ENCODE peak calls at places on chromosomes 3 and 15, in nine cellular contexts. Z is HCT116, Q is stomach, N is GM12891, A is endothelial cell of umbilical vein, Y is GM12878, S is transverse colon, O is spleen, K is prostate gland. H is an unnamed sample.

GRCh38 chr15:101016581-101016980 is 97.4 kb downstream of the LRRK1 start:
- DNase-seq in Z (no peak), Q (no peak), N (no peak), A (no peak), Y (no peak), S (peak), O (peak), K (no peak), H (peak)

GRCh38 chr15:57379487-57379886 is 3.2 kb downstream of the CGNL1 start:
- DNase-seq in Z (no peak), Q (no peak), N (no peak), A (no peak), Y (no peak), S (no peak), O (no peak), K (no peak), H (no peak)

GRCh38 chr3:134867277-134867676 is 72.2 kb downstream of the EPHB1 start:
- DNase-seq in Z (no peak), Q (no peak), N (no peak), A (no peak), Y (no peak), S (no peak), O (peak), K (no peak), H (peak)

GRCh38 chr15:68408971-68409370 is 23.0 kb downstream of the ITGA11 start:
- DNase-seq in Z (no peak), Q (peak), N (no peak), A (no peak), Y (no peak), S (no peak), O (peak), K (no peak), H (peak)

GRCh38 chr3:170776887-170777551 is 93.0 kb downstream of the RPL22L1 start:
- DNase-seq in Z (no peak), Q (no peak), N (no peak), A (no peak), Y (no peak), S (no peak), O (no peak), K (no peak), H (no peak)

GRCh38 chr3:10738688-10739372 is 77.2 kb upstream of the SLC6A11 start:
- DNase-seq in Z (peak), Q (peak), N (peak), A (peak), Y (no peak), S (peak), O (peak), K (peak), H (peak)

GRCh38 chr3:55860040-55860439 is 372.9 kb upstream of the WNT5A start:
- DNase-seq in Z (no peak), Q (no peak), N (no peak), A (no peak), Y (no peak), S (no peak), O (no peak), K (no peak), H (no peak)

GRCh38 chr3:10480871-10481378 is 24.5 kb downstream of the ATP2B2 start:
- DNase-seq in Z (no peak), Q (no peak), N (no peak), A (no peak), Y (no peak), S (no peak), O (no peak), K (no peak), H (no peak)

GRCh38 chr3:71930056-71930991 is 145.4 kb upstream of the PROK2 start:
- DNase-seq in Z (peak), Q (no peak), N (peak), A (no peak), Y (no peak), S (no peak), O (no peak), K (no peak), H (no peak)

GRCh38 chr3:163605915-163606314 is 1472.4 kb downstream of the SI start:
- DNase-seq in Z (no peak), Q (no peak), N (no peak), A (no peak), Y (no peak), S (no peak), O (no peak), K (no peak), H (no peak)

GRCh38 chr15:78064544-78064943 is 13.0 kb downstream of the TBC1D2B start:
- DNase-seq in Z (no peak), Q (no peak), N (no peak), A (no peak), Y (no peak), S (no peak), O (no peak), K (no peak), H (no peak)

GRCh38 chr15:98868564-98868963 is 139.0 kb downstream of the PGPEP1L start:
- DNase-seq in Z (no peak), Q (no peak), N (no peak), A (no peak), Y (no peak), S (no peak), O (no peak), K (peak), H (no peak)

GRCh38 chr15:88645171-88646087 is 6.6 kb downstream of the ISG20 start:
- DNase-seq in Z (no peak), Q (peak), N (no peak), A (no peak), Y (no peak), S (no peak), O (peak), K (no peak), H (peak)

GRCh38 chr3:69822501-69822900 is 83.2 kb downstream of the MITF start:
- DNase-seq in Z (no peak), Q (no peak), N (no peak), A (no peak), Y (no peak), S (no peak), O (no peak), K (no peak), H (no peak)

GRCh38 chr3:166444336-166444735 is 607.1 kb upstream of the BCHE start:
- DNase-seq in Z (no peak), Q (no peak), N (no peak), A (no peak), Y (no peak), S (no peak), O (no peak), K (peak), H (no peak)

GRCh38 chr3:148205945-148206845 is 491.5 kb upstream of the AGTR1 start:
- DNase-seq in Z (no peak), Q (no peak), N (no peak), A (no peak), Y (no peak), S (no peak), O (no peak), K (no peak), H (no peak)

GRCh38 chr15:90979582-90979981 is 14.8 kb downstream of the PRC1 start:
- DNase-seq in Z (no peak), Q (no peak), N (no peak), A (no peak), Y (no peak), S (no peak), O (no peak), K (no peak), H (no peak)

GRCh38 chr15:49155110-49155833 is at the start of gene COPS2:
- DNase-seq in Z (peak), Q (peak), N (peak), A (peak), Y (peak), S (peak), O (peak), K (peak), H (peak)

GRCh38 chr3:25582242-25582641 is 82.5 kb downstream of the TOP2B start:
- DNase-seq in Z (no peak), Q (no peak), N (no peak), A (peak), Y (no peak), S (no peak), O (no peak), K (no peak), H (no peak)

GRCh38 chr3:105691053-105691452 is 177.8 kb downstream of the CBLB start:
- DNase-seq in Z (no peak), Q (no peak), N (no peak), A (no peak), Y (no peak), S (no peak), O (no peak), K (no peak), H (no peak)

GRCh38 chr15:90211440-90212168 is 10.5 kb downstream of the SEMA4B start:
- DNase-seq in Z (peak), Q (peak), N (no peak), A (peak), Y (no peak), S (peak), O (peak), K (no peak), H (no peak)

GRCh38 chr3:192816274-192816853 is 89.0 kb upstream of the FGF12 start:
- DNase-seq in Z (peak), Q (no peak), N (no peak), A (peak), Y (no peak), S (no peak), O (no peak), K (peak), H (no peak)

GRCh38 chr15:77028451-77029165 is 33.7 kb downstream of the PSTPIP1 start:
- DNase-seq in Z (no peak), Q (peak), N (no peak), A (no peak), Y (no peak), S (peak), O (peak), K (no peak), H (peak)

GRCh38 chr3:94303266-94303665 is 240.4 kb downstream of the NSUN3 start:
- DNase-seq in Z (no peak), Q (no peak), N (no peak), A (no peak), Y (no peak), S (no peak), O (no peak), K (no peak), H (no peak)

GRCh38 chr15:83947156-83947555 is 288.4 kb upstream of the GOLGA6L4 start:
- DNase-seq in Z (no peak), Q (no peak), N (no peak), A (no peak), Y (no peak), S (no peak), O (no peak), K (no peak), H (no peak)

GRCh38 chr3:193836918-193837317 is 243.9 kb downstream of the OPA1 start:
- DNase-seq in Z (no peak), Q (no peak), N (no peak), A (no peak), Y (no peak), S (no peak), O (no peak), K (no peak), H (no peak)
- TF ChIP-seq POLR2A in Z (no peak), Q (no peak), N (no peak), A (no peak), Y (no peak), S (no peak), O (no peak), K (no peak), H (no peak)

DNA sequence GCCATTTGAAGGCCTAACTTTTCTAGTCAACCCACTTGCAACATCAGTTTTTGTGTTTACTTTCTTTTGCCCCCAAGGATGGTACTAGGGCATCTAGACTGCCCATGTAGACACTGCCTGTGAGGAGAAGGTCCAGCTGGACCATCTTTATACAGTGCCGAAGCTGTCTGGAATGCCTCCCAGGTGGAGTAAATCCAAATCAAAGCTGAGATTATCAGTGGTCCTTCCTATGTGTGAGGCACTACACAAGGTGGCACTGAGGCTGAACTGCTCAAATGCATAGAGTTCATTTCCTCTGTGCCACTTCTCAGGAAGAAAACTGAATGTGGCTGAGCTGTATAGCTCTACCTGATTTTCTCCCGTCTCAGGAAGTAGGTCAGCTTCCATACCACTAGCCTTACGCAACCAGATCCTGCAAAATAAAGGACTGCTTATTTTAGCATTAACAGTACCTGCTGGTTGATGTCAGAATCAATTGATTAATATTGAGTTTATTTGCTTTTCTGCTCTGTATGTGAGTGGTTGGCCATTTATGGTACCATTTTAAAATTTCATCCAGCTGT is 106.1 kb downstream of the GHSR start:
- DNase-seq in Z (no peak), Q (no peak), N (no peak), A (no peak), Y (no peak), S (no peak), O (no peak), K (no peak), H (no peak)
- TF ChIP-seq POLR2AphosphoS5 in Z (no peak), Q (no peak), N (no peak), A (no peak), Y (no peak), S (no peak), O (no peak), K (no peak), H (no peak)

GRCh38 chr3:187744169-187745151 is 808 bp downstream of the BCL6 start:
- DNase-seq in Z (no peak), Q (peak), N (no peak), A (peak), Y (no peak), S (peak), O (peak), K (peak), H (peak)

GRCh38 chr3:187742351-187743171 is 2.7 kb downstream of the BCL6 start:
- DNase-seq in Z (no peak), Q (peak), N (no peak), A (no peak), Y (no peak), S (peak), O (no peak), K (peak), H (no peak)

GRCh38 chr3:187741403-187742350 is 3.6 kb downstream of the BCL6 start:
- DNase-seq in Z (peak), Q (peak), N (no peak), A (peak), Y (no peak), S (peak), O (peak), K (peak), H (peak)

GRCh38 chr3:187745201-187746058 is at the start of gene BCL6:
- DNase-seq in Z (peak), Q (peak), N (no peak), A (peak), Y (no peak), S (peak), O (peak), K (peak), H (peak)

GRCh38 chr3:187743195-187744141 is 1.8 kb downstream of the BCL6 start:
- DNase-seq in Z (no peak), Q (peak), N (no peak), A (peak), Y (no peak), S (peak), O (peak), K (peak), H (peak)
- TF ChIP-seq POLR2A in Z (no peak), Q (no peak), N (no peak), A (no peak), Y (no peak), S (peak), O (no peak), K (peak), H (no peak)

GRCh38 chr3:67127254-67127653 is 129.1 kb downstream of the KBTBD8 start:
- DNase-seq in Z (no peak), Q (no peak), N (no peak), A (no peak), Y (no peak), S (no peak), O (no peak), K (no peak), H (no peak)
- TF ChIP-seq POLR2AphosphoS5 in Z (no peak), Q (no peak), N (no peak), A (no peak), Y (no peak), S (no peak), O (no peak), K (no peak), H (no peak)

DNA sequence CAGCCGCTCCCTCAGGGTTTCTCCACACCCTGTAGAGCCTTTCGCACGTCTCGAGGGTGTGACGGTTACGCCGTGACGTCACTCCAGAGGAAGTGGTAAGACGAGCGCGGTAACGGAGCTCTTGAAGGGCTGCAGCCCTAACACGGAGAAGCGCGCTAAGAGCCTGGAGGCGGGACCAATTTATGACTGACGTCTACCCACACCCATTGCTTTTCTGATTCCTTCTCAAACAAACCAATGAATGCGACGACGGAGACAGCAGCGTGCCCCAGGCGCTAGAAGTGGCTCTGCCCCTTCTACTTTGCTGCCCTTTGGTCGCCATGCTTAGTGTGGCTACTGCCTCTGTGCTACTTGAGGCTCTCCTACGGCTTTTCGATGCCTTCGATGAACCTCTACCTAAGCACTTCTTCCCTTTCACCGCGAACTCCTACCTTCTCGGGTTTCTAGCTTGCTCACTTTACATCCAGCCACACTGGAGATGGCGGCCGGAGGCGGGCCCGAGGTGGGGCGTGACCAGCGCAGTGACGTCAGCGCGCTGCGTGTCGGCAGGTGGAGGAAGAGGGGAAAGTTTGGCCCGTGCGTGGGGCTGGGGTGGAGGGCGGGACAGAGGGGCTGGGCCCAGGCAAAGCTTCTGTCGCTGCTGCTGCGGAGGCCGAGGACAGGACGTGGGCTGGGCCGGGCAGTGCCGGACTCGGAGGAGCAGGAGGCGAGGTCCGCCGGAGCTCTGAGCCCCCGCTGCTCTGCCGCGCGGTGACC is at the start of gene OXSR1:
- DNase-seq in Z (peak), Q (peak), N (peak), A (peak), Y (peak), S (peak), O (peak), K (peak), H (peak)
- TF ChIP-seq POLR2A in Z (peak), Q (no peak), N (peak), A (peak), Y (peak), S (peak), O (peak), K (peak), H (peak)

DNA sequence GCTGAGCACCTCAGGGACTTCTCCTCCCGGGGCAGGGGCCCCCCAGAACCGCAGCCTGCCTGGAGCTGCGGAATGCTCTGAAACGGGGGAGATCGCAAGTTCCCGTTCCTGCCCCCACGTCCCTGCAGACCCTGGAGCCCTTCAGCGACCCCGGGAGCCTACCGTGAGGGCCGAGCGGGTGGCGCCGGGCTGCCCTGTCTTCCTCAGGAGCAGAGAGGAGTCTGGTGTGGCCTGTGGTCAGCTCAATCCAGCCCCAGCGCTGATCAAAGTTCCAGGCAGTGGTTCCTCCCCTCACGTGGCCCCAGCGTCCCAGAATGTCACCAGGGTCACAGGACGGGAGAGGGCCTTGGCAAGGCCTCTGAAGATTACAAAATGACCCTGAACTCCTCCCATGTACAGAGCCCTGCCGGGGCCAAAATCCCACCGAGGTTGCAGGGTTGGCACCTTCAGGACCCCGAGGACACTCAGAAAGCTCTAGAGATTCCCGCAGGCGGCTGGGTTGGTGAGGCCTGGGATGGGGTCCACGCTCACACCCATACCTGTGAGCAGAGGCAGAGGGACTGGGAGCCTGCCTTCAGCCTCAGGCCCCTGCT is at the start of gene CPN2:
- DNase-seq in Z (no peak), Q (no peak), N (no peak), A (no peak), Y (no peak), S (no peak), O (peak), K (no peak), H (no peak)
- TF ChIP-seq POLR2AphosphoS5 in Z (no peak), Q (no peak), N (no peak), A (no peak), Y (no peak), S (no peak), O (no peak), K (no peak), H (no peak)

GRCh38 chr15:66214236-66214635 is 39.3 kb downstream of the MEGF11 start:
- DNase-seq in Z (no peak), Q (no peak), N (no peak), A (no peak), Y (no peak), S (no peak), O (peak), K (no peak), H (no peak)

GRCh38 chr15:66210684-66211083 is 42.9 kb downstream of the MEGF11 start:
- DNase-seq in Z (no peak), Q (no peak), N (no peak), A (no peak), Y (no peak), S (no peak), O (peak), K (no peak), H (no peak)

GRCh38 chr15:66215811-66216210 is 37.7 kb downstream of the MEGF11 start:
- DNase-seq in Z (no peak), Q (no peak), N (no peak), A (no peak), Y (no peak), S (no peak), O (no peak), K (no peak), H (no peak)

GRCh38 chr15:66212471-66212870 is 41.1 kb downstream of the MEGF11 start:
- DNase-seq in Z (no peak), Q (no peak), N (no peak), A (no peak), Y (no peak), S (no peak), O (peak), K (peak), H (no peak)

DNA sequence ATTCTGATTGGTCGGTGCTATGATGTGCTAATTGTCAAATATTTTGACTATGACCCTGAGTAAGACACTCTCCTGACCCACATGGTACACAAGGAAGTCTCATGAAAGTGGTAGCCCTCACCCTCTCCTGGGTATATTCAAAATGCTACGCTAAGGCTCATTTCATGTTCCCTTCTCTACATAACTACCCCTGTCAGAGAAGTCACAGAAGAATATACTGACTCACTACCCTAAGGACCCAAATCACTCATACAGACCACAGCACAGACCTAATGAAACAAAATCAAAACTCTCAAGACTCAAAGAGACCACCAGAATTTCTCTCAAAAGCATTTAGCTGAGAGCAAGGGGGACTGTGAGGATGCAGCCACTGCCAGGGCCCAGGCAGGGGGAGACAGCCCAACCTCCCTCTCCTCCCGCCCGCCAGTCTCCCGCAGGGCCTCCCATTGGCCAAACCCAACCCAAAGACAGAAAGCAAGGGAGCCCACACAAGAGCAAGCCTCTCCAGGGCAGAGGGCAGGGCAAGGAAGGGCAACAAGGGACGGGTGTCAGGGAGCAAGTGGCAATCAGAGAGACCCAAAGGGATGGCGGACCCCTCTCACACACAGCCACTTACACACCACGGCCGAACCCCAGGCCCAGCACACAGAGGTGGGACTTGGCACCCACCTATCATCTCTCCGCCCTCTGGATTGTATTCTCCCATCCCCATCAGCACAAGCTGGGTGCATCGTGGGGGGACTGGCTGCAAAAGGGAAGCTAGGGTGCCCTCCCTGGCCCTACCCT is 41.7 kb downstream of the MEGF11 start:
- DNase-seq in Z (no peak), Q (no peak), N (no peak), A (no peak), Y (no peak), S (no peak), O (peak), K (no peak), H (no peak)
- TF ChIP-seq POLR2A in Z (no peak), Q (no peak), N (no peak), A (no peak), Y (no peak), S (no peak), O (no peak), K (no peak), H (no peak)

H was measured in suprapubic skin.